ENCODE peak calls at places on chromosomes 4 and X, in seven cellular contexts. One of them, this sample, is unnamed.
A peak's percentile ranks its signal among the peaks of the same experiment; 100 is the strongest.

GRCh38 chr4:74097161-74097560 is 1.8 kb downstream of the CXCL2 start:
- DNase-seq in Karpas-422: no peak
- DNase-seq in cardiac muscle cell: no peak
- DNase-seq in suprapubic skin: no peak
- DNase-seq in psoas muscle: no peak
- DNase-seq in effector memory CD4-positive, alpha-beta T cell: no peak
- DNase-seq in left ventricle myocardium inferior: no peak
- DNase-seq in this sample: no peak

GRCh38 chrX:41097326-41097725 is 12.1 kb downstream of the USP9X start:
- DNase-seq in cardiac muscle cell: no peak
- DNase-seq in effector memory CD4-positive, alpha-beta T cell: no peak
- DNase-seq in psoas muscle: no peak
- DNase-seq in left ventricle myocardium inferior: no peak
- DNase-seq in suprapubic skin: no peak
- DNase-seq in Karpas-422: no peak
- DNase-seq in this sample: no peak

GRCh38 chr4:138367942-138368341 is 125.8 kb upstream of the SLC7A11 start:
- DNase-seq in effector memory CD4-positive, alpha-beta T cell: no peak
- DNase-seq in left ventricle myocardium inferior: no peak
- DNase-seq in suprapubic skin: no peak
- DNase-seq in psoas muscle: no peak
- DNase-seq in cardiac muscle cell: no peak
- DNase-seq in Karpas-422: no peak
- DNase-seq in this sample: no peak

GRCh38 chrX:10395179-10395578 is 225.2 kb downstream of the MID1 start:
- DNase-seq in suprapubic skin: no peak
- DNase-seq in left ventricle myocardium inferior: no peak
- DNase-seq in Karpas-422: no peak
- DNase-seq in psoas muscle: no peak
- DNase-seq in effector memory CD4-positive, alpha-beta T cell: no peak
- DNase-seq in cardiac muscle cell: no peak
- DNase-seq in this sample: no peak

GRCh38 chr4:150580244-150580643 is 1.7 kb upstream of the MAB21L2 start:
- DNase-seq in Karpas-422: no peak
- DNase-seq in left ventricle myocardium inferior: no peak
- DNase-seq in cardiac muscle cell: no peak
- DNase-seq in psoas muscle: no peak
- DNase-seq in suprapubic skin: no peak
- DNase-seq in effector memory CD4-positive, alpha-beta T cell: no peak
- DNase-seq in this sample: no peak

GRCh38 chr4:3814026-3814570 is 47.9 kb downstream of the ADRA2C start:
- DNase-seq in Karpas-422: no peak
- DNase-seq in psoas muscle: no peak
- DNase-seq in suprapubic skin: no peak
- DNase-seq in cardiac muscle cell: no peak
- DNase-seq in left ventricle myocardium inferior: no peak
- DNase-seq in effector memory CD4-positive, alpha-beta T cell: no peak
- DNase-seq in this sample: peak; percentile 69

GRCh38 chrX:67587946-67588624 is 44.3 kb downstream of the AR start:
- DNase-seq in psoas muscle: no peak
- DNase-seq in suprapubic skin: no peak
- DNase-seq in cardiac muscle cell: no peak
- DNase-seq in Karpas-422: no peak
- DNase-seq in effector memory CD4-positive, alpha-beta T cell: no peak
- DNase-seq in left ventricle myocardium inferior: no peak
- DNase-seq in this sample: no peak

GRCh38 chrX:45601052-45601451 is 400.4 kb upstream of the DIPK2B start:
- DNase-seq in effector memory CD4-positive, alpha-beta T cell: no peak
- DNase-seq in suprapubic skin: no peak
- DNase-seq in left ventricle myocardium inferior: no peak
- DNase-seq in psoas muscle: no peak
- DNase-seq in Karpas-422: no peak
- DNase-seq in cardiac muscle cell: no peak
- DNase-seq in this sample: no peak

GRCh38 chr4:186144180-186144579 is 39.7 kb downstream of the FAM149A start:
- DNase-seq in left ventricle myocardium inferior: peak; percentile 25
- DNase-seq in Karpas-422: no peak
- DNase-seq in effector memory CD4-positive, alpha-beta T cell: no peak
- DNase-seq in psoas muscle: no peak
- DNase-seq in cardiac muscle cell: peak; percentile 43
- DNase-seq in suprapubic skin: no peak
- DNase-seq in this sample: no peak

GRCh38 chr4:16884673-16885460 is 13.6 kb downstream of the LDB2 start:
- DNase-seq in Karpas-422: no peak
- DNase-seq in suprapubic skin: no peak
- DNase-seq in cardiac muscle cell: no peak
- DNase-seq in psoas muscle: no peak
- DNase-seq in effector memory CD4-positive, alpha-beta T cell: no peak
- DNase-seq in left ventricle myocardium inferior: no peak
- DNase-seq in this sample: no peak

GRCh38 chr4:153939570-153939969 is 150.7 kb upstream of the SFRP2 start:
- DNase-seq in psoas muscle: no peak
- DNase-seq in suprapubic skin: no peak
- DNase-seq in effector memory CD4-positive, alpha-beta T cell: no peak
- DNase-seq in cardiac muscle cell: no peak
- DNase-seq in left ventricle myocardium inferior: no peak
- DNase-seq in Karpas-422: no peak
- DNase-seq in this sample: no peak

GRCh38 chr4:103482893-103483292 is 236.9 kb downstream of the TACR3 start:
- DNase-seq in psoas muscle: no peak
- DNase-seq in suprapubic skin: no peak
- DNase-seq in left ventricle myocardium inferior: no peak
- DNase-seq in effector memory CD4-positive, alpha-beta T cell: no peak
- DNase-seq in cardiac muscle cell: no peak
- DNase-seq in Karpas-422: no peak
- DNase-seq in this sample: no peak

GRCh38 chrX:131821945-131822622 is 201.0 kb upstream of the STK26 start:
- DNase-seq in cardiac muscle cell: no peak
- DNase-seq in left ventricle myocardium inferior: no peak
- DNase-seq in psoas muscle: peak; percentile 80
- DNase-seq in Karpas-422: peak; percentile 90
- DNase-seq in suprapubic skin: no peak
- DNase-seq in effector memory CD4-positive, alpha-beta T cell: peak; percentile 75
- DNase-seq in this sample: no peak

GRCh38 chr4:2135083-2135482 is 76.0 kb downstream of the NAT8L start:
- DNase-seq in psoas muscle: no peak
- DNase-seq in left ventricle myocardium inferior: no peak
- DNase-seq in Karpas-422: no peak
- DNase-seq in effector memory CD4-positive, alpha-beta T cell: no peak
- DNase-seq in cardiac muscle cell: peak; percentile 11
- DNase-seq in suprapubic skin: no peak
- DNase-seq in this sample: no peak

GRCh38 chrX:51643377-51643776 is 24.7 kb upstream of the CENPVL3 start:
- DNase-seq in suprapubic skin: no peak
- DNase-seq in effector memory CD4-positive, alpha-beta T cell: no peak
- DNase-seq in left ventricle myocardium inferior: no peak
- DNase-seq in Karpas-422: no peak
- DNase-seq in psoas muscle: no peak
- DNase-seq in cardiac muscle cell: no peak
- DNase-seq in this sample: no peak

GRCh38 chrX:14529288-14529989 is at the start of gene GLRA2:
- DNase-seq in psoas muscle: no peak
- DNase-seq in cardiac muscle cell: peak; percentile 70
- DNase-seq in effector memory CD4-positive, alpha-beta T cell: no peak
- DNase-seq in Karpas-422: peak; percentile 59
- DNase-seq in left ventricle myocardium inferior: no peak
- DNase-seq in suprapubic skin: no peak
- DNase-seq in this sample: no peak

GRCh38 chr4:62560858-62561257 is 1360.7 kb downstream of the ADGRL3 start:
- DNase-seq in left ventricle myocardium inferior: no peak
- DNase-seq in Karpas-422: no peak
- DNase-seq in cardiac muscle cell: no peak
- DNase-seq in psoas muscle: no peak
- DNase-seq in effector memory CD4-positive, alpha-beta T cell: no peak
- DNase-seq in suprapubic skin: no peak
- DNase-seq in this sample: no peak

GRCh38 chr4:28966982-28967381 is 1753.2 kb upstream of the PCDH7 start:
- DNase-seq in cardiac muscle cell: no peak
- DNase-seq in effector memory CD4-positive, alpha-beta T cell: no peak
- DNase-seq in Karpas-422: no peak
- DNase-seq in suprapubic skin: no peak
- DNase-seq in psoas muscle: no peak
- DNase-seq in left ventricle myocardium inferior: no peak
- DNase-seq in this sample: no peak

GRCh38 chr4:137125011-137125410 is 407.3 kb downstream of the PCDH18 start:
- DNase-seq in left ventricle myocardium inferior: no peak
- DNase-seq in effector memory CD4-positive, alpha-beta T cell: no peak
- DNase-seq in Karpas-422: no peak
- DNase-seq in cardiac muscle cell: no peak
- DNase-seq in suprapubic skin: no peak
- DNase-seq in psoas muscle: peak; percentile 28
- DNase-seq in this sample: no peak

GRCh38 chr4:151099976-151100417 is 569 bp downstream of the RPS3A start:
- DNase-seq in effector memory CD4-positive, alpha-beta T cell: no peak
- DNase-seq in suprapubic skin: no peak
- DNase-seq in cardiac muscle cell: no peak
- DNase-seq in psoas muscle: no peak
- DNase-seq in left ventricle myocardium inferior: no peak
- DNase-seq in Karpas-422: peak; percentile 64
- DNase-seq in this sample: no peak

GRCh38 chr4:41124916-41125548 is 89.3 kb downstream of the APBB2 start:
- DNase-seq in cardiac muscle cell: no peak
- DNase-seq in psoas muscle: no peak
- DNase-seq in effector memory CD4-positive, alpha-beta T cell: no peak
- DNase-seq in Karpas-422: no peak
- DNase-seq in suprapubic skin: no peak
- DNase-seq in left ventricle myocardium inferior: no peak
- DNase-seq in this sample: no peak

GRCh38 chrX:46627044-46627443 is 53.5 kb downstream of the CHST7 start:
- DNase-seq in cardiac muscle cell: no peak
- DNase-seq in Karpas-422: no peak
- DNase-seq in left ventricle myocardium inferior: no peak
- DNase-seq in effector memory CD4-positive, alpha-beta T cell: no peak
- DNase-seq in suprapubic skin: no peak
- DNase-seq in psoas muscle: no peak
- DNase-seq in this sample: no peak

GRCh38 chrX:46627700-46628405 is 54.3 kb downstream of the CHST7 start:
- DNase-seq in Karpas-422: no peak
- DNase-seq in suprapubic skin: no peak
- DNase-seq in effector memory CD4-positive, alpha-beta T cell: no peak
- DNase-seq in psoas muscle: peak; percentile 69
- DNase-seq in cardiac muscle cell: no peak
- DNase-seq in left ventricle myocardium inferior: no peak
- DNase-seq in this sample: no peak

GRCh38 chrX:46624090-46624786 is 50.7 kb downstream of the CHST7 start:
- DNase-seq in cardiac muscle cell: no peak
- DNase-seq in left ventricle myocardium inferior: no peak
- DNase-seq in psoas muscle: no peak
- DNase-seq in Karpas-422: no peak
- DNase-seq in effector memory CD4-positive, alpha-beta T cell: no peak
- DNase-seq in suprapubic skin: no peak
- DNase-seq in this sample: no peak

GRCh38 chrX:46628406-46629371 is 55.1 kb downstream of the CHST7 start:
- DNase-seq in effector memory CD4-positive, alpha-beta T cell: no peak
- DNase-seq in psoas muscle: peak; percentile 87
- DNase-seq in Karpas-422: no peak
- DNase-seq in left ventricle myocardium inferior: peak; percentile 63
- DNase-seq in suprapubic skin: peak; percentile 82
- DNase-seq in cardiac muscle cell: no peak
- DNase-seq in this sample: peak; percentile 76

GRCh38 chrX:46626566-46626965 is 53.0 kb downstream of the CHST7 start:
- DNase-seq in left ventricle myocardium inferior: no peak
- DNase-seq in Karpas-422: no peak
- DNase-seq in cardiac muscle cell: no peak
- DNase-seq in effector memory CD4-positive, alpha-beta T cell: no peak
- DNase-seq in psoas muscle: no peak
- DNase-seq in suprapubic skin: no peak
- DNase-seq in this sample: peak; percentile 54
- H3K27ac ChIP-seq in left ventricle myocardium inferior: peak overlapping the region; percentile 79
- H3K27ac ChIP-seq in Karpas-422: no peak overlapping the region
- H3K27ac ChIP-seq in cardiac muscle cell: no peak overlapping the region
- H3K27ac ChIP-seq in effector memory CD4-positive, alpha-beta T cell: no peak overlapping the region
- H3K27ac ChIP-seq in psoas muscle: no peak overlapping the region
- H3K27ac ChIP-seq in suprapubic skin: no peak overlapping the region
- H3K27ac ChIP-seq in this sample: no peak overlapping the region

GRCh38 chrX:64843224-64843623 is 133.0 kb downstream of the ZC4H2 start:
- DNase-seq in Karpas-422: no peak
- DNase-seq in psoas muscle: no peak
- DNase-seq in left ventricle myocardium inferior: no peak
- DNase-seq in effector memory CD4-positive, alpha-beta T cell: no peak
- DNase-seq in cardiac muscle cell: no peak
- DNase-seq in suprapubic skin: no peak
- DNase-seq in this sample: no peak
- H3K4me3 ChIP-seq in Karpas-422: no peak overlapping the region
- H3K4me3 ChIP-seq in psoas muscle: no peak overlapping the region
- H3K4me3 ChIP-seq in left ventricle myocardium inferior: no peak overlapping the region
- H3K4me3 ChIP-seq in effector memory CD4-positive, alpha-beta T cell: no peak overlapping the region
- H3K4me3 ChIP-seq in cardiac muscle cell: no peak overlapping the region
- H3K4me3 ChIP-seq in suprapubic skin: no peak overlapping the region
- H3K4me3 ChIP-seq in this sample: no peak overlapping the region

GRCh38 chr4:99382745-99383360 is 30.3 kb upstream of the ADH1C start:
- DNase-seq in left ventricle myocardium inferior: no peak
- DNase-seq in Karpas-422: no peak
- DNase-seq in effector memory CD4-positive, alpha-beta T cell: no peak
- DNase-seq in psoas muscle: no peak
- DNase-seq in cardiac muscle cell: no peak
- DNase-seq in suprapubic skin: no peak
- DNase-seq in this sample: no peak

GRCh38 chr4:99381588-99382175 is 29.1 kb upstream of the ADH1C start:
- DNase-seq in psoas muscle: no peak
- DNase-seq in Karpas-422: no peak
- DNase-seq in left ventricle myocardium inferior: no peak
- DNase-seq in effector memory CD4-positive, alpha-beta T cell: no peak
- DNase-seq in suprapubic skin: no peak
- DNase-seq in cardiac muscle cell: no peak
- DNase-seq in this sample: no peak

GRCh38 chr4:99383381-99383780 is 30.8 kb upstream of the ADH1C start:
- DNase-seq in effector memory CD4-positive, alpha-beta T cell: no peak
- DNase-seq in cardiac muscle cell: no peak
- DNase-seq in left ventricle myocardium inferior: no peak
- DNase-seq in suprapubic skin: no peak
- DNase-seq in psoas muscle: no peak
- DNase-seq in Karpas-422: no peak
- DNase-seq in this sample: no peak

GRCh38 chr4:99378876-99379275 is 26.3 kb upstream of the ADH1C start:
- DNase-seq in left ventricle myocardium inferior: no peak
- DNase-seq in suprapubic skin: no peak
- DNase-seq in effector memory CD4-positive, alpha-beta T cell: no peak
- DNase-seq in Karpas-422: no peak
- DNase-seq in cardiac muscle cell: no peak
- DNase-seq in psoas muscle: no peak
- DNase-seq in this sample: no peak

DNA sequence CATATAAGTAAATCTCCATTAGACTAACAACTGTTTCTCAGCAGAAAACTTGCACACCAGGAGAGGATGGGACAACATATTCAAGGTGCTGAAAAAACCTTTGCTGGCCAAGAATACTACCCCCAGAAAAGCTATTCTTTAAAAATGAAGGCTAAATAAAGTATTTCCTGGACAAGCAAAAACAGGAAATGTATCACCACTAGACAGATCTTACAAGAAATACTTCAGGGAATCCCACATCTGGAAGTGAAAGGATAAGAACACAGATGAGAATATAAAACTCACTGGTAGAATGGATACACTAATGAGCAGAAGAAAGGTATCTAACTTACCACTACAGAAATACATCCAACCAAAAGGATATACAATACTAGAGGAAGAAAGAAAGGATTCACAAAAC is 27.0 kb upstream of the ADH1C start:
- DNase-seq in Karpas-422: no peak
- DNase-seq in left ventricle myocardium inferior: no peak
- DNase-seq in suprapubic skin: no peak
- DNase-seq in psoas muscle: no peak
- DNase-seq in cardiac muscle cell: no peak
- DNase-seq in effector memory CD4-positive, alpha-beta T cell: no peak
- DNase-seq in this sample: no peak
- H3K27ac ChIP-seq in Karpas-422: no peak overlapping the region
- H3K27ac ChIP-seq in left ventricle myocardium inferior: no peak overlapping the region
- H3K27ac ChIP-seq in suprapubic skin: no peak overlapping the region
- H3K27ac ChIP-seq in psoas muscle: no peak overlapping the region
- H3K27ac ChIP-seq in cardiac muscle cell: no peak overlapping the region
- H3K27ac ChIP-seq in effector memory CD4-positive, alpha-beta T cell: no peak overlapping the region
- H3K27ac ChIP-seq in this sample: no peak overlapping the region

GRCh38 chr4:68344785-68345184 is 5.1 kb downstream of the YTHDC1 start:
- DNase-seq in psoas muscle: no peak
- DNase-seq in Karpas-422: no peak
- DNase-seq in suprapubic skin: no peak
- DNase-seq in left ventricle myocardium inferior: no peak
- DNase-seq in cardiac muscle cell: no peak
- DNase-seq in effector memory CD4-positive, alpha-beta T cell: no peak
- DNase-seq in this sample: no peak
- H3K4me3 ChIP-seq in psoas muscle: no peak overlapping the region
- H3K4me3 ChIP-seq in Karpas-422: no peak overlapping the region
- H3K4me3 ChIP-seq in suprapubic skin: no peak overlapping the region
- H3K4me3 ChIP-seq in left ventricle myocardium inferior: no peak overlapping the region
- H3K4me3 ChIP-seq in cardiac muscle cell: no peak overlapping the region
- H3K4me3 ChIP-seq in effector memory CD4-positive, alpha-beta T cell: no peak overlapping the region
- H3K4me3 ChIP-seq in this sample: no peak overlapping the region

This sample was measured in left lung.